ENCODE peak calls at places on chromosomes 3 and 15, in five cellular contexts. T is heart left ventricle, F is A549, W is uterus, S is thyroid gland. O is an unnamed sample.

GRCh38 chr3:44241706-44242105 is at the start of gene TOPAZ1:
- DNase-seq in W (no peak), T (no peak), S (no peak), F (no peak), O (no peak)

GRCh38 chr15:77748078-77749064 is 115.7 kb upstream of the LINGO1 start:
- DNase-seq in F (peak), T (no peak), S (no peak), W (no peak), O (peak)

GRCh38 chr15:68385240-68385561 is 46.8 kb downstream of the ITGA11 start:
- DNase-seq in T (no peak), W (peak), S (no peak), F (no peak), O (no peak)

GRCh38 chr3:31444220-31445142 is 88.2 kb upstream of the STT3B start:
- DNase-seq in W (no peak), S (no peak), F (no peak), T (no peak), O (no peak)

GRCh38 chr3:4416961-4417360 is 50.1 kb downstream of the SUMF1 start:
- DNase-seq in T (peak), W (no peak), S (no peak), F (peak), O (peak)

GRCh38 chr3:126056681-126057546 is 27.0 kb downstream of the SLC41A3 start:
- DNase-seq in T (peak), W (no peak), S (no peak), F (peak), O (peak)

GRCh38 chr3:170642882-170643601 is 57.2 kb upstream of the SLC7A14 start:
- DNase-seq in F (no peak), S (peak), W (no peak), T (peak), O (no peak)

GRCh38 chr3:46215810-46216414 is 7.8 kb upstream of the CCR1 start:
- DNase-seq in W (no peak), S (no peak), T (no peak), F (peak), O (no peak)

GRCh38 chr15:47983533-47983932 is 137.3 kb upstream of the SLC24A5 start:
- DNase-seq in F (no peak), T (no peak), W (no peak), S (no peak), O (no peak)

GRCh38 chr3:176934698-176935097 is 262.6 kb downstream of the TBL1XR1 start:
- DNase-seq in S (no peak), F (no peak), W (no peak), T (no peak), O (no peak)

GRCh38 chr15:89778861-89779260 is 2.7 kb downstream of the MESP2 start:
- DNase-seq in W (no peak), S (no peak), F (no peak), T (no peak), O (no peak)

GRCh38 chr15:25875551-25875950 is 12.4 kb upstream of the ATP10A start:
- DNase-seq in S (no peak), T (no peak), F (no peak), W (no peak), O (no peak)

GRCh38 chr3:115930922-115931321 is 307.6 kb downstream of the GAP43 start:
- DNase-seq in S (no peak), F (no peak), T (no peak), W (no peak), O (no peak)

GRCh38 chr3:158709666-158710083 is 22.6 kb downstream of the RARRES1 start:
- DNase-seq in W (peak), S (no peak), T (no peak), F (peak), O (peak)

GRCh38 chr3:109081746-109082510 is 36.0 kb downstream of the MORC1 start:
- DNase-seq in T (no peak), S (peak), F (peak), W (no peak), O (peak)

GRCh38 chr15:39132071-39132470 is 448.8 kb upstream of the THBS1 start:
- DNase-seq in T (no peak), W (no peak), S (no peak), F (peak), O (no peak)

GRCh38 chr3:14210843-14211594 is 32.4 kb downstream of the LSM3 start:
- DNase-seq in T (no peak), F (no peak), W (no peak), S (no peak), O (no peak)

GRCh38 chr15:67479781-67480180 is 41.1 kb upstream of the C15orf61 start:
- DNase-seq in T (no peak), S (no peak), W (no peak), F (no peak), O (no peak)

GRCh38 chr3:29642393-29643033 is 361.6 kb downstream of the RBMS3 start:
- DNase-seq in W (peak), T (peak), S (peak), F (peak), O (peak)

GRCh38 chr15:37517106-37517505 is 416.8 kb upstream of the MEIS2 start:
- DNase-seq in F (no peak), S (no peak), W (no peak), T (no peak), O (no peak)

GRCh38 chr3:32814371-32814770 is 3.4 kb upstream of the TRIM71 start:
- DNase-seq in T (no peak), W (no peak), S (no peak), F (no peak), O (no peak)

GRCh38 chr15:41332788-41333527 is at the start of gene NUSAP1:
- DNase-seq in W (no peak), S (no peak), T (no peak), F (no peak), O (no peak)

GRCh38 chr3:45679805-45680204 is 9.4 kb upstream of the SACM1L start:
- DNase-seq in S (peak), W (no peak), F (no peak), T (no peak), O (no peak)

GRCh38 chr3:124586126-124587052 is 143.9 kb upstream of the UMPS start:
- DNase-seq in F (no peak), T (no peak), S (peak), W (no peak), O (no peak)

GRCh38 chr3:73509812-73510211 is 114.9 kb downstream of the PDZRN3 start:
- DNase-seq in S (no peak), W (no peak), T (no peak), F (no peak), O (no peak)

GRCh38 chr15:90879730-90880366 is 4.5 kb upstream of the FES start:
- DNase-seq in F (no peak), W (no peak), T (no peak), S (no peak), O (no peak)

GRCh38 chr3:31724144-31724543 is 191.4 kb downstream of the STT3B start:
- DNase-seq in F (no peak), T (no peak), W (no peak), S (no peak), O (no peak)

DNA sequence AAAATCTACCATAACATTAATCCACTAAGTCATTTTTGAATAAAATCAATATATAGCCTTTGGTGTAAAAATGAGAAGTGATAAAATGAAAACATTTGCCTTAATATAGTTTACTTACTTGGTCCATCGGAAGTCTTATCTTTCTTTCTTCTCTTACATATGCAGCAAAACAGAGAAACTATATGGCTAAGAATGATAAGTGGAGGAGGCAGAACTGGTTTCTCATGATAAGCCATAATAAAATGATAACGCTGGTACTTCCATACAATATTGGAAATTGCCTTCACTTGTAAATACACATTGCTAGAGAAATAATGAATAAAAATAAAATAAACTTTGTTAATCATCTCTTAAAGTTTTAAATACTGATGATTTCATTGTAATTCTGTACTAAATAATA is 47.8 kb upstream of the USP50 start:
- DNase-seq in F (no peak), W (no peak), S (no peak), T (no peak), O (no peak)
- TF ChIP-seq POLR2A in F (no peak), W (no peak), S (no peak), T (no peak), O (no peak)

GRCh38 chr3:49161808-49162530 is 4.2 kb downstream of the CCDC71 start:
- DNase-seq in W (no peak), T (no peak), F (no peak), S (no peak), O (no peak)
- TF ChIP-seq POLR2A in W (no peak), T (no peak), F (no peak), S (no peak), O (no peak)

GRCh38 chr3:178514411-178514800 is 21.8 kb upstream of the KCNMB2 start:
- DNase-seq in W (no peak), S (no peak), T (no peak), F (no peak), O (no peak)
- TF ChIP-seq POLR2A in W (no peak), S (no peak), T (no peak), F (no peak), O (no peak)

GRCh38 chr15:55222588-55222987 is 25.8 kb upstream of the RSL24D1 start:
- DNase-seq in T (no peak), S (no peak), F (no peak), W (no peak), O (no peak)

GRCh38 chr15:55224892-55225291 is 28.2 kb upstream of the RSL24D1 start:
- DNase-seq in T (no peak), F (no peak), W (no peak), S (no peak), O (no peak)

GRCh38 chr15:55218068-55218467 is 21.3 kb upstream of the RSL24D1 start:
- DNase-seq in F (no peak), T (no peak), S (no peak), W (no peak), O (no peak)

GRCh38 chr15:55226127-55226526 is 29.4 kb upstream of the RSL24D1 start:
- DNase-seq in S (no peak), F (no peak), W (no peak), T (no peak), O (no peak)

GRCh38 chr15:55221090-55222011 is 24.6 kb upstream of the RSL24D1 start:
- DNase-seq in S (peak), T (no peak), F (peak), W (peak), O (peak)
- TF ChIP-seq POLR2A in S (no peak), T (no peak), F (no peak), W (no peak), O (no peak)

GRCh38 chr3:50738252-50738598 is 63.5 kb downstream of the DOCK3 start:
- DNase-seq in S (peak), W (no peak), F (no peak), T (no peak), O (no peak)

GRCh38 chr3:50734985-50735384 is 60.3 kb downstream of the DOCK3 start:
- DNase-seq in S (no peak), W (no peak), T (no peak), F (no peak), O (no peak)

GRCh38 chr3:50737511-50738251 is 63.0 kb downstream of the DOCK3 start:
- DNase-seq in T (no peak), S (no peak), W (no peak), F (no peak), O (no peak)
- TF ChIP-seq POLR2A in T (no peak), S (no peak), W (no peak), F (no peak), O (no peak)

GRCh38 chr3:49900491-49901153 is 3.1 kb downstream of the MST1R start:
- DNase-seq in T (peak), F (peak), S (peak), W (no peak), O (peak)
- TF ChIP-seq POLR2A in T (no peak), F (no peak), S (no peak), W (no peak), O (no peak)